ENCODE peak calls at places on chromosomes 16 and 17, in four cellular contexts. B is skeletal muscle cell, A is fibroblast of villous mesenchyme, H is fibroblast of the aortic adventitia. W is an unnamed sample.

GRCh38 chr17:3641717-3642486 is 5.3 kb downstream of the CTNS start:
- DNase-seq in B (no peak), A (no peak), H (no peak), W (no peak)

GRCh38 chr17:12402963-12403622 is 262.6 kb upstream of the MYOCD start:
- DNase-seq in H (peak), B (peak), A (peak), W (no peak)

GRCh38 chr16:66924527-66925321 is 611 bp downstream of the RRAD start:
- DNase-seq in A (no peak), H (no peak), B (no peak), W (no peak)

GRCh38 chr16:13084331-13084730 is 182.9 kb downstream of the SHISA9 start:
- DNase-seq in A (no peak), B (no peak), H (no peak), W (no peak)

GRCh38 chr17:6269474-6269873 is 165.4 kb downstream of the AIPL1 start:
- DNase-seq in B (peak), H (peak), A (peak), W (peak)

GRCh38 chr17:67829331-67829730 is 4.0 kb downstream of the BPTF start:
- DNase-seq in H (no peak), B (no peak), A (no peak), W (no peak)

GRCh38 chr17:17235212-17236174 is 1.5 kb downstream of the FLCN start:
- DNase-seq in A (peak), B (no peak), H (peak), W (peak)

GRCh38 chr16:85568519-85568918 is 44.6 kb upstream of the GSE1 start:
- DNase-seq in A (no peak), H (no peak), B (no peak), W (no peak)

GRCh38 chr17:28662527-28662829 is 473 bp downstream of the SUPT6H start:
- DNase-seq in B (no peak), A (no peak), H (no peak), W (no peak)

GRCh38 chr17:68600123-68600880 is 865 bp downstream of the FAM20A start:
- DNase-seq in B (no peak), A (no peak), H (no peak), W (no peak)

GRCh38 chr17:66548158-66548557 is 245.7 kb downstream of the PRKCA start:
- DNase-seq in B (no peak), H (no peak), A (no peak), W (no peak)

GRCh38 chr17:82053556-82054263 is 2.0 kb downstream of the GPS1 start:
- DNase-seq in H (no peak), B (no peak), A (no peak), W (no peak)

GRCh38 chr17:3880983-3881382 is 11.9 kb downstream of the CAMKK1 start:
- DNase-seq in H (no peak), A (no peak), B (no peak), W (no peak)

GRCh38 chr17:51045616-51046526 is 74.8 kb downstream of the SPAG9 start:
- DNase-seq in A (no peak), H (no peak), B (no peak), W (no peak)

GRCh38 chr16:19701091-19701490 is 16.9 kb downstream of the KNOP1 start:
- DNase-seq in B (no peak), H (peak), A (peak), W (no peak)

GRCh38 chr16:14362774-14363371 is 267.2 kb downstream of the PARN start:
- DNase-seq in B (no peak), H (peak), A (peak), W (no peak)

GRCh38 chr17:65850486-65850885 is 289.0 kb upstream of the AXIN2 start:
- DNase-seq in B (peak), H (peak), A (no peak), W (no peak)

GRCh38 chr17:60661489-60661888 is 16.2 kb upstream of the BCAS3 start:
- DNase-seq in H (no peak), A (no peak), B (no peak), W (no peak)

GRCh38 chr16:80583466-80583865 is 42.7 kb downstream of the DYNLRB2 start:
- DNase-seq in B (peak), H (peak), A (peak), W (no peak)

GRCh38 chr17:6101706-6102105 is 31.5 kb downstream of the WSCD1 start:
- DNase-seq in H (no peak), A (no peak), B (no peak), W (no peak)

GRCh38 chr16:12994402-12994801 is 93.0 kb downstream of the SHISA9 start:
- DNase-seq in A (no peak), H (no peak), B (no peak), W (no peak)

GRCh38 chr17:15323147-15323546 is 18.2 kb downstream of the TEKT3 start:
- DNase-seq in B (no peak), A (no peak), H (peak), W (no peak)

GRCh38 chr17:34797724-34798123 is 163.5 kb downstream of the CCT6B start:
- DNase-seq in A (peak), H (peak), B (no peak), W (peak)

GRCh38 chr17:44547625-44548297 is 9.5 kb upstream of the FZD2 start:
- DNase-seq in H (no peak), B (no peak), A (peak), W (no peak)

GRCh38 chr17:75707096-75707720 is 14.1 kb upstream of the ITGB4 start:
- DNase-seq in A (no peak), B (no peak), H (peak), W (no peak)

GRCh38 chr17:40399185-40399584 is 18.5 kb downstream of the TOP2A start:
- DNase-seq in B (peak), H (peak), A (peak), W (peak)

GRCh38 chr17:21166599-21167265 is 40.0 kb downstream of the DHRS7B start:
- DNase-seq in A (peak), H (peak), B (no peak), W (peak)

GRCh38 chr16:10981697-10982216 is 37.4 kb downstream of the CLEC16A start:
- DNase-seq in B (no peak), A (no peak), H (no peak), W (no peak)

GRCh38 chr17:4811471-4811870 is 4.5 kb downstream of the PLD2 start:
- DNase-seq in H (no peak), B (no peak), A (no peak), W (no peak)

GRCh38 chr16:62201911-62202310 is 165.7 kb upstream of the CDH8 start:
- DNase-seq in H (no peak), B (no peak), A (no peak), W (no peak)

GRCh38 chr16:21159281-21159951 is 942 bp downstream of the LDAF1 start:
- DNase-seq in B (no peak), H (no peak), A (no peak), W (peak)

GRCh38 chr17:31495049-31495885 is 103.8 kb downstream of the RAB11FIP4 start:
- DNase-seq in A (no peak), H (no peak), B (no peak), W (no peak)

GRCh38 chr16:84369938-84370627 is 1.7 kb downstream of the ATP2C2 start:
- DNase-seq in B (no peak), H (no peak), A (no peak), W (no peak)

GRCh38 chr17:42399948-42400843 is 12.0 kb upstream of the STAT3 start:
- DNase-seq in B (no peak), A (no peak), H (no peak), W (no peak)
- H3K4me3 ChIP-seq in B (no peak), A (no peak), H (no peak), W (no peak)

DNA sequence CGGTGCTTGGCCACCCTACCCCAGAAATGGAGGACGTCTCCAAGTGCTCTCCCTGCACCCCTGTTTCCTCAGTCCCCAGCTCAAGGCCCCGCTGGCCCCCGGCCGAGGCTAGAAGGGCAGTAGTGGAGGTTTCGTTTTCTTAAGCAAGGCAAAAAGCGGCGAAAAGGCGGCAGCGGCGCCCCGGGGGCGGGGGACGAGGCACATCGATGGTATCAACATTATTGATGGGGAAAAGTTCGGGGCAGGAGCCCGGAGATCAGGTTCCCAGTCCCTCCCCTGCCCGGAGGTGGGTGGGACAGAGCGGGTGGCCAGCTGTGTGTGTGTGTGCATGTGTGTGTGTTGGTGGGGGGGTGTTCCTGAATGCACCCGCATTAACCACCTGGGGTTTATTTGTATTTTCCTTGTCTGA is 4.1 kb upstream of the SALL1 start:
- DNase-seq in A (peak), B (no peak), H (no peak), W (no peak)
- H3K4me3 ChIP-seq in A (peak), B (peak), H (peak), W (peak)

DNA sequence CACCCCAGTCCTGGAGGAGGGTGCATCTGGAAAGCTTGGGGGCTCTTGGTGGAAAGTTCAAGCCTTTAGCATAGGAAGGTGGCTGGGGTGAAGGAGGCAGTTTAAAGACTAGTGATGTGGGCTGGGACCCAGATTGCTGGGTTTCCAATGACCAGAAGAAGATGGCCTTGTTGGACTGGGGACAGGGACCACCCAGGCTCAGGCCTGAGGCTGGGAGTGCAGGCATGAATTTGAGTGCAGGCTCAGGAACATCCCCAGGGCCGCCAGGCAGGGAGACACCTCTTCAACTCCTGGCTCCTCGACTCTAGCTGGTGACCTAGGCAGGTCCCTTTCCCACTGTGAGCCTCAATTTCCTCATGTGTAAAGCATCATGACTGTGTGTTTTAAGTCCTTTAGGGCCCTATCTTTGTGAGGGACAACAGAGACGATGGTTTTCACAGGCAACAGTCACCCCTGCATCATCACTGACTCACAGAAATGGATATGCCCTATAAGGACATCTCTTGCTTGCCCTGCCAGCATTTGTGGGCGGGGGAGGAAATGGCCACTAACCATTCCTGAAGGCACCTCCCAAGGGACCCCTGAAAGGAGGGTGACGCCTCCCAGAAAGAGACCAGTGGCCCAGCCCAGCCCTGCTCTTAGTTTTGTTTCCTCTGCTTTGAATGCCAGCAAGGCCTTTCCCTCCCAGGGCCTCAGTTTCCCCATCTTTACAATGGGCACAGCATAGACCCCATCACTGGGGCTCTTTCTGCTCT is 11.1 kb downstream of the NLRC5 start:
- DNase-seq in H (peak), A (peak), B (peak), W (no peak)
- H3K4me3 ChIP-seq in H (no peak), A (no peak), B (no peak), W (no peak)

DNA sequence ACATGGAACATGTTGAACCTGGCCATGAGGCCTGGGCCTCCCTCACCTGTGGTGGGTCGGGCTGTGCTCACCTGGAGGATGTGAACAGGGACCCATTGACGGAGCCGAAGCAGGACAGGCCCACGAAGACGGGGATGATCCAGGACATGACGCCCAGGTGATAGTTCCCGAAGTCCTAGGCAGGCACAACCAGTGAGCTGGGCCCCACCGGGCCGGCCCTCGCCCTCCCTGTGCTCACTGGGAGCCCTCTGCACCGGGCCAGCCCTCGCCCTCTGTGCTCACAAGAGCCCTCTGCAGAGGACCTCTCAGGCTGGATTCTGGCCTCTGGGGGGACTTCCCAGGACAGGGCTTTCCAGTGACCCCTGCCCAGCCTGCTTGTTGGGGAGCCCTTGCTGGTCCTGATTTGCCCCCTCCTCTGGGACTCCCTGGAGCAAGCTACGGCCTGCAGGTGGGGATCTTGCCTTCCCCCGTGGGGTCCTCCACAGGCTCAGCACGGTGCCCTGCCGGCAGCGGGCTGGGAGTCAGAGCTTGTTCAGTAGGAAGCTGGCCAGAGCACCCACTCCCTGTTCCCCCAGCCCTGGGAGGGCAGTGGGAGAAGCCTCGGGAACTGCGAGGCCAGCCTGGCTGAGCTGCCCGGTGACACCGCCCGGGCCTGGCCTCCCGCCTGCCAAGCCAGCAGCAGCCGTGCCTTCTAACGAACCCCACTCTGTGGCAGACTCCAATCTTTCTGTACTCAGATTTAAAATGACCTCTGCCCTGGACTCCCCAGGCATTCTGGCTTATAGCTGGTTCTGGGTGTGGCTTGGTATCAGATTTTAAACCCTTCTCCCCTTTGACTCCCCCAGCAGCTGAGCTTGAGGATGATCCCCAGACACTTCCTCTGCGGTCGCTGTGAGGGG is 30.4 kb downstream of the SLC7A5 start:
- DNase-seq in A (no peak), H (no peak), B (no peak), W (no peak)
- H3K4me3 ChIP-seq in A (no peak), H (no peak), B (no peak), W (no peak)

DNA sequence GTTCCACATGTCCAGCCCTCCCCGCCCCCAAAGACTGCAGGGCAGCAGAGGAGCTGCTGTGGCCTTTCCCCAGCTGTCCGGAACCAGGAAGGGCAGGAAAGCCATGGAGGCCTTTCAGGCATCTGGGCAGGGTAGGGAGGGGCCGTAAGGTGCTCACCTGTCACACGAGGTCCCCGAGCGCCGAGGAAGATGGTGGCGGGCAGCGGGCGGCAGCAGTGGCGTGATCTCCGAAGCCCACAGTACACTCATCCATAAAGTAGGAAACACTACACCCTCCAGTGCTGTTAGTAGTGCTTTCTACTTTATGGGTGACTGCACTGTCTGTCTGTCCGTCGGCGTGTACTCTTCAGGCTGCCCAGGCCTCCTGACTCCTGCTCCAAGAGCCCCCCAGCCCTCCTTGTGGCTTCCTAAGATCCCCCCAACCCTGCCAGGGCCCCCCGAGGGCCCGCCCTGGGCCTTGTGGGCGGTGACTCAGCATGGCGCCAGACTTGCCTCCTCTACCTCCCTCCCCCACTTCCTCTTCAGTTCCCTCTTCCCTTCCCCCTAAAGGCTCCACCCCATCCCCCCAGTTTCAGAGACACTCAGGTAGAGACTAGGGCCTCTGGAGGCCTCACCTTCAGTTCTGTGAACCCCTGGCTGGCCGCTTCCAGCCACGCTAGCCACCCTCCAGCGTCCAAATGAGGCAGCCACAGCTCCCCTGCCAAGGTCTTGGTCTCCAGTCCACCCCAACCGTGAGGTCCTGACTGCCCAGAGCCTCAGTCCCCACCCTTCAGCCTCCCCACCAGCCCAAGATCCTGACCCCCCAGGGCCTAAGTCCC is 2.6 kb upstream of the TSPOAP1 start:
- DNase-seq in B (no peak), A (no peak), H (no peak), W (no peak)
- H3K4me3 ChIP-seq in B (no peak), A (no peak), H (no peak), W (no peak)